ENCODE peak calls at places on chromosomes 4 and X, in eight cellular contexts. K is breast epithelium, A is fibroblast of lung, F is pancreas, X is body of pancreas, W is psoas muscle, J is lung, Q is heart left ventricle. N is an unnamed sample.

GRCh38 chrX:130260316-130260715 is 8.4 kb downstream of the ZNF280C start:
- DNase-seq in F (no peak), K (no peak), J (no peak), A (peak; percentile 81), X (no peak), W (no peak), Q (no peak), N (no peak)

GRCh38 chr4:17619416-17620105 is 5.1 kb downstream of the MED28 start:
- DNase-seq in J (no peak), K (no peak), F (no peak), W (peak; percentile 69), A (peak; percentile 81), X (no peak), Q (no peak), N (no peak)

GRCh38 chr4:163107754-163108153 is 58.9 kb downstream of the NAF1 start:
- DNase-seq in A (peak; percentile 43), W (no peak), F (no peak), Q (no peak), J (no peak), X (no peak), K (no peak), N (no peak)

GRCh38 chr4:47085661-47086060 is 54.3 kb downstream of the GABRB1 start:
- DNase-seq in K (no peak), A (no peak), J (no peak), W (no peak), Q (no peak), F (no peak), X (no peak), N (no peak)

GRCh38 chr4:57095956-57096355 is 14.2 kb downstream of the IGFBP7 start:
- DNase-seq in Q (no peak), A (no peak), X (no peak), J (no peak), K (no peak), W (no peak), F (no peak), N (no peak)

GRCh38 chrX:119790977-119791436 is 423 bp downstream of the RPL39 start:
- DNase-seq in J (peak; percentile 37), F (peak; percentile 27), K (peak; percentile 18), W (no peak), A (peak; percentile 47), Q (no peak), X (peak; percentile 35), N (no peak)

GRCh38 chr4:73443224-73443623 is 7.2 kb downstream of the AFP start:
- DNase-seq in Q (no peak), F (no peak), W (no peak), X (no peak), J (no peak), K (no peak), A (no peak), N (no peak)

GRCh38 chr4:117156806-117157205 is 71.4 kb upstream of the TRAM1L1 start:
- DNase-seq in W (no peak), Q (no peak), X (no peak), K (no peak), J (no peak), A (no peak), F (no peak), N (no peak)

GRCh38 chr4:173514641-173515217 is 15.3 kb downstream of the HAND2 start:
- DNase-seq in Q (no peak), F (no peak), W (no peak), A (no peak), X (no peak), J (no peak), K (no peak), N (no peak)

GRCh38 chrX:128460835-128461234 is 408.6 kb upstream of the ACTRT1 start:
- DNase-seq in X (no peak), F (no peak), W (no peak), A (no peak), Q (no peak), K (no peak), J (no peak), N (no peak)

GRCh38 chr4:7844247-7844991 is 95.2 kb downstream of the AFAP1 start:
- DNase-seq in K (no peak), Q (peak; percentile 74), J (peak; percentile 78), F (peak; percentile 72), A (peak; percentile 87), X (peak; percentile 85), W (peak; percentile 90), N (peak; percentile 78)

GRCh38 chr4:150402968-150403367 is 179.0 kb upstream of the MAB21L2 start:
- DNase-seq in K (no peak), Q (peak; percentile 73), X (peak; percentile 92), J (no peak), A (peak; percentile 3), W (no peak), F (peak; percentile 75), N (no peak)

GRCh38 chr4:11232004-11232403 is 196.7 kb downstream of the HS3ST1 start:
- DNase-seq in A (no peak), K (no peak), X (no peak), Q (no peak), J (no peak), W (no peak), F (no peak), N (no peak)

GRCh38 chrX:134753185-134754008 is 95.1 kb upstream of the PLAC1 start:
- DNase-seq in K (no peak), F (no peak), J (no peak), Q (no peak), X (no peak), W (no peak), A (peak; percentile 71), N (no peak)

GRCh38 chr4:41339812-41340809 is 83.4 kb downstream of the UCHL1 start:
- DNase-seq in W (no peak), K (no peak), Q (no peak), J (no peak), X (no peak), A (peak; percentile 90), F (peak; percentile 11), N (no peak)

DNA sequence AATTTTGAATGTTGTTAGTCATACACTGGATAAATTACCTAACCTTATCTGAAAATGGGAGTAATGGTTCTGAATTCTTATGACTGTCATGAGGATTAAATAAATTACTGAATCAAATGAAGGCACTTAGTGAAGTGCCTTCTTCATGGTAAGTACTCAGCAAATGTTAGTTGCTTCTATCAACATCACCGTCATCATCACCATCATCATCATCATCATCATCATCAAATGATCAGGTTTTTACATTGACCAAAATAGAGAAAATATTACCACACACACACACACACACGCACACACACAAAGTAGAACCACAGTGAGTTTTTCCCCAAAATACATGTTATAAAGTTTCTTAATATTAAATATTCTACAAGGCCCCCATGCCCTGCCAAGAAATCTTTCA is 368.3 kb upstream of the FGF13 start:
- DNase-seq in F (no peak), A (no peak), X (no peak), Q (no peak), W (no peak), K (no peak), J (no peak), N (no peak)
- H3K4me1 ChIP-seq in F (no peaks in the 10 kb centered on the region), A (no peaks in the 10 kb centered on the region), X (no peaks in the 10 kb centered on the region), Q (no peaks in the 10 kb centered on the region), W (no peaks in the 10 kb centered on the region), K (no peaks in the 10 kb centered on the region), J (no peaks in the 10 kb centered on the region), N (no peaks in the 10 kb centered on the region)

GRCh38 chr4:147791870-147792269 is 60.0 kb downstream of the ARHGAP10 start:
- DNase-seq in Q (no peak), J (no peak), A (no peak), W (no peak), X (no peak), K (no peak), F (no peak), N (no peak)

GRCh38 chr4:147790412-147790811 is 58.5 kb downstream of the ARHGAP10 start:
- DNase-seq in Q (no peak), X (no peak), A (no peak), J (no peak), K (no peak), W (no peak), F (peak; percentile 29), N (no peak)

GRCh38 chr4:147788791-147789190 is 56.9 kb downstream of the ARHGAP10 start:
- DNase-seq in J (no peak), F (no peak), Q (no peak), W (no peak), K (no peak), X (no peak), A (peak; percentile 61), N (no peak)

GRCh38 chr4:147791341-147791740 is 59.5 kb downstream of the ARHGAP10 start:
- DNase-seq in W (no peak), K (no peak), J (no peak), A (no peak), Q (no peak), F (no peak), X (no peak), N (no peak)

DNA sequence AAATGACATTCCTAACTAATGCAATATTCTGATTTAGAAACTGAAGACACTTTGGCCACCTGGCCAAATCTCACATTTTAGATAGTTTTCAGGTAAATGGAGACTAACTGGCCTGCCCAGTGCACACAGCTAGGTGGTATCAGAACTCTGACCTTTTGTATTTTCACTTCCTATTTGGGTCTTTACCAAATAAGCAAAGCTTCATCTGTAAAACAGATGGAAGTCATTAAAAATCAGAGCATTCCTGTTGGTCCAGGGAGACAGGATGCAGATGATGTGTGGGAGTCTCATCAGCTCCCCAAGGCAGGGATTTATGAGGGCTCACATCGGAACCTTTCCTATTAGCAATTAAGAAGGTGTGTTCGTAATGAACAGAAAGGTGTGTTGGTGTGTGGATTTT is 57.7 kb downstream of the ARHGAP10 start:
- DNase-seq in F (no peak), K (no peak), J (no peak), W (no peak), X (no peak), A (no peak), Q (no peak), N (no peak)
- H3K4me1 ChIP-seq in F (no peaks in the 10 kb centered on the region), K (no peaks in the 10 kb centered on the region), J (peaks cover 6% of the 10 kb centered on the region), W (peaks cover 73% of the 10 kb centered on the region), X (peaks cover 38% of the 10 kb centered on the region), A (peaks cover 16% of the 10 kb centered on the region), Q (peaks cover 71% of the 10 kb centered on the region), N (peaks cover 9% of the 10 kb centered on the region)

GRCh38 chr4:684611-685010 is 4.3 kb downstream of the SLC49A3 start:
- DNase-seq in W (no peak), A (no peak), K (no peak), X (no peak), J (no peak), F (no peak), Q (no peak), N (no peak)
- H3K4me1 ChIP-seq in W (peaks cover 24% of the 10 kb centered on the region), A (peaks cover 8% of the 10 kb centered on the region), K (peaks cover 23% of the 10 kb centered on the region), X (peaks cover 46% of the 10 kb centered on the region), J (peaks cover 37% of the 10 kb centered on the region), F (no peaks in the 10 kb centered on the region), Q (peaks cover 60% of the 10 kb centered on the region), N (no peaks in the 10 kb centered on the region)

GRCh38 chr4:99058228-99058627 is 30.4 kb downstream of the ADH5 start:
- DNase-seq in X (no peak), F (no peak), W (no peak), A (no peak), K (no peak), Q (peak; percentile 49), J (no peak), N (no peak)

GRCh38 chr4:99061048-99061447 is 27.5 kb downstream of the ADH5 start:
- DNase-seq in K (no peak), Q (no peak), W (no peak), A (no peak), F (no peak), X (no peak), J (no peak), N (no peak)

GRCh38 chr4:99062120-99062519 is 26.5 kb downstream of the ADH5 start:
- DNase-seq in X (no peak), K (no peak), F (no peak), J (no peak), W (no peak), Q (no peak), A (no peak), N (no peak)

GRCh38 chr4:99054428-99054994 is 34.1 kb downstream of the ADH5 start:
- DNase-seq in W (no peak), J (no peak), K (no peak), A (no peak), F (no peak), X (no peak), Q (no peak), N (no peak)

GRCh38 chr4:99059550-99059949 is 29.0 kb downstream of the ADH5 start:
- DNase-seq in K (no peak), J (no peak), Q (no peak), W (no peak), X (no peak), A (no peak), F (no peak), N (no peak)
- H3K4me1 ChIP-seq in K (no peaks in the 10 kb centered on the region), J (no peaks in the 10 kb centered on the region), Q (peaks cover 34% of the 10 kb centered on the region), W (peaks cover 24% of the 10 kb centered on the region), X (peaks cover 3% of the 10 kb centered on the region), A (peaks cover 9% of the 10 kb centered on the region), F (no peaks in the 10 kb centered on the region), N (no peaks in the 10 kb centered on the region)

N was measured in aorta.